ENCODE peak calls at places on chromosomes 7 and 10, in eight cellular contexts. P, G, Q, X, R, E, S and H are unnamed samples.

GRCh38 chr10:88249450-88249849 is 333.7 kb downstream of the RNLS start:
- DNase-seq in Q (no peak), X (no peak), G (no peak), R (no peak), E (no peak), S (no peak), P (no peak), H (no peak)

GRCh38 chr10:48442809-48443177 is 136.3 kb downstream of the MAPK8 start:
- DNase-seq in G (no peak), Q (no peak), X (no peak), R (peak), S (no peak), E (no peak), P (peak), H (no peak)

GRCh38 chr10:122176232-122176865 is 94.7 kb upstream of the BTBD16 start:
- DNase-seq in S (no peak), G (no peak), P (no peak), Q (no peak), R (peak), X (no peak), E (no peak), H (no peak)

GRCh38 chr7:92723978-92724377 is 112.4 kb downstream of the CDK6 start:
- DNase-seq in X (no peak), S (no peak), P (no peak), G (no peak), R (no peak), E (no peak), Q (no peak), H (no peak)

GRCh38 chr10:77560471-77560870 is 77.1 kb downstream of the KCNMA1 start:
- DNase-seq in G (no peak), Q (no peak), P (no peak), X (no peak), S (no peak), E (no peak), R (no peak), H (no peak)

GRCh38 chr10:86188326-86188725 is 178.3 kb downstream of the GRID1 start:
- DNase-seq in G (no peak), S (peak), X (no peak), E (no peak), R (no peak), Q (no peak), P (no peak), H (no peak)

GRCh38 chr10:492896-493295 is 196.6 kb downstream of the DIP2C start:
- DNase-seq in P (no peak), R (peak), Q (no peak), G (no peak), X (no peak), E (no peak), S (no peak), H (no peak)

GRCh38 chr7:142774826-142775225 is 4.1 kb downstream of the PRSS2 start:
- DNase-seq in P (no peak), X (no peak), Q (no peak), E (no peak), S (no peak), G (no peak), R (no peak), H (no peak)

GRCh38 chr7:2724453-2725177 is 36.6 kb downstream of the AMZ1 start:
- DNase-seq in P (no peak), R (peak), G (no peak), E (no peak), Q (no peak), X (no peak), S (peak), H (no peak)

GRCh38 chr10:60309891-60310290 is 79.8 kb downstream of the ANK3 start:
- DNase-seq in G (no peak), X (no peak), R (no peak), Q (no peak), E (no peak), P (no peak), S (no peak), H (no peak)

GRCh38 chr10:133439517-133440461 is 14.0 kb upstream of the SCART1 start:
- DNase-seq in R (peak), G (no peak), S (no peak), X (no peak), E (no peak), P (no peak), Q (no peak), H (no peak)

GRCh38 chr7:33716581-33717477 is 188.5 kb upstream of the BMPER start:
- DNase-seq in E (no peak), Q (no peak), S (no peak), P (no peak), X (peak), R (no peak), G (no peak), H (no peak)

GRCh38 chr7:4208586-4208985 is 473.5 kb upstream of the FOXK1 start:
- DNase-seq in X (no peak), P (no peak), R (peak), G (no peak), Q (no peak), E (no peak), S (no peak), H (no peak)

GRCh38 chr7:79709574-79710409 is 256.3 kb upstream of the MAGI2 start:
- DNase-seq in G (no peak), R (no peak), S (no peak), P (no peak), X (peak), E (peak), Q (no peak), H (no peak)

GRCh38 chr10:33334839-33335549 is 527 bp upstream of the NRP1 start:
- DNase-seq in Q (no peak), S (peak), X (peak), P (peak), E (peak), G (peak), R (peak), H (peak)

GRCh38 chr7:121563177-121563576 is 167.1 kb upstream of the FAM3C start:
- DNase-seq in P (no peak), R (no peak), G (no peak), Q (no peak), X (no peak), E (no peak), S (no peak), H (no peak)

GRCh38 chr10:123398180-123398591 is 244.0 kb downstream of the BUB3 start:
- DNase-seq in P (no peak), R (no peak), E (peak), S (no peak), G (peak), Q (peak), X (no peak), H (peak)

GRCh38 chr10:71948496-71949067 is 15.6 kb upstream of the CHST3 start:
- DNase-seq in G (no peak), P (no peak), R (no peak), X (no peak), S (no peak), Q (no peak), E (no peak), H (no peak)

DNA sequence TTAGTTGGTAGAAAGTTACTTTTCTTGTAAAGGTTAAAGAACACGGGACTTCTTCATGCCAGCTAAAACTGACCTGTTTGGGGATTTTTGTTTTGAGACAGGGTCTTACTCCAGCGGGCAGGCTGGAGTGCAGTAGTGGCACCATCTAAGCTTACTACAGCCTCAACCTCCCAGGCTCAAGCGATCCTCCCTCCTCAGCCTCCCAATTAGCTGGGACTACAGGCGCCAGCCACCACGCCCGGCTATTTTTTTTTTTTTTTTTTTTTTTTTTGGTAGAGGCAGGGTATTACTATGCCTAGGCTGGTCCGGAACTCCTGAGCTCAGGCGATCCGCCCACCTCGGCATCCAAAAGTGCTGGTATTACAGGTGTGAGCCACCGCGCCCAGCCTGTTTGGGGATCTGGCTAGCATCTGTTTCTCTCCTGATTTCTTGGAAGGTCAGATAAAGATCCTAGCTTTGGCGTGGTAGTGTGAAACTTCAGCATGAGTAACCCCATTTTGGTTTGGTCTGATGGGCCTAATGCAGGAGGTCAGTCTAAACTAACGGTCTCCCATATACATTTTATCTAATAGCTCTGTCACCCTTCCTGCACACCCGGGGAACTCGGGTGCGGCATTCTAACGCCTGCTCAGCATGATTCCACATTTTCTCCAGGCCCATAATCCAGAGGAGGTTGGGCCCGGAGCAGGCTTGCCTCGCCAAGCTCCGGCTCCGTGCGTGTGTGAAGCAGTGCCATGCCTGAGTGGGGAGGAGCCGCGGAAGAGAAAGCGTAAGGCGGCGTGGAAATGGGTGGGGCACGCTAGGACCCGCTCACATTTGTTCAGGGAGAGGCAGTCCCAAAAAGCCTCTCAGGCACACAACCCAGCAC is 1.0 kb upstream of the VDAC2 start:
- DNase-seq in S (peak), Q (peak), E (peak), R (peak), P (no peak), G (peak), X (no peak), H (peak)
- TF ChIP-seq POLR2A in S (no peak), Q (peak), E (peak), R (no peak), P (no peak), G (peak), X (no peak), H (no peak)

DNA sequence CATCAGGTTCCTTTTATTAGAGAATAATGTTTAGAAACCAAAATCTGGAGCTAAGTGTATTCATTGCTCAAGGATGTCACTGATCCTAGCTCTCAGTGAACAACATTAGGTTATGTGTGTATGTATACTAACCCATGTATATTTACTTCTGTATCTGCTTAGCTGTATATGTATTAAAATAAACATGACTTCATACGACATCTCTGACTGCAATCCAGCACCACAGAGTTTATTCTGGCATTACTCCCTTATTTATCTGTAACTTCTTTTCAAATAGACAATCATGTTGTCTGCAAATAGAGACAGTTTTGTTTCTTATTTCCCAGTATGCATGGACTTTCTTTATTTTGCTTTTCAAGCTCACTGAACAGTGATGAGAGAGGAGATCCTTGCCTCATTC is 441.0 kb upstream of the NFE2L3 start:
- DNase-seq in R (no peak), G (no peak), X (no peak), S (no peak), Q (no peak), P (no peak), E (no peak), H (no peak)
- TF ChIP-seq POLR2AphosphoS5 in R (no peak), G (no peak), X (no peak), S (no peak), Q (no peak), P (no peak), E (no peak), H (no peak)

GRCh38 chr10:79292026-79292425 is 55.2 kb upstream of the PPIF start:
- DNase-seq in G (no peak), S (no peak), P (no peak), X (no peak), E (no peak), R (no peak), Q (no peak), H (no peak)
- TF ChIP-seq POLR2A in G (no peak), S (no peak), P (no peak), X (no peak), E (no peak), R (no peak), Q (no peak), H (no peak)

GRCh38 chr7:73899731-73900142 is 38.8 kb downstream of the TMEM270 start:
- DNase-seq in S (peak), G (no peak), Q (no peak), X (no peak), P (no peak), E (peak), R (no peak), H (no peak)
- TF ChIP-seq POLR2AphosphoS5 in S (peak), G (no peak), Q (no peak), X (no peak), P (no peak), E (no peak), R (no peak), H (no peak)

DNA sequence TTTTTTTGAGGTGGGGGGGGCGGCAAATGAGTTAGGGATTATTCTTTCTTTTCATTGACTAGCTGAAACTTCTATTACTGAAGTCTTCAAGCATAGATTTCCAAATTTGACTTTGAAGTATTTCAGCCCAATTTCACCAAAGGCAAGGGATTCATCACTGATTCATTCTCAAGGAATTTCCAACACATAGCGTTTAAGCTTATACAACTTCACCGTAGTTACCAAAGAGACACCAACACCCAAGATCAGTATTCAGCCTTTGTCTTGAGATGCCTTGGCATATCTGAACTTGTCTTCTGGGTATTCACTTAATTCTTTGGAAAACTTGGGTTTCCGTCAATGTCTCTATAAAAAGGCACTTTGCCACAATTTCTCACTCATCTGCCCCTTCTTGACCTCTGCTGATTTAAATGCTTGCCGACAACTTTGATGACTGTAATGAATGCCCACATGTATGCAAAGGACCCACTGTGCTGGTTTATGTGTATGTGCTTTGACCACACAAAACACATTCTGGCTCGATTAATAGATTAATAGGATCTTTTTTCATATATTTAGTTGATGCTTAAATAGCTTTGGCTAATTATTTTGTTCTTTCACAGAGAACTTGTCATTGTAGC is 49.6 kb downstream of the TES start:
- DNase-seq in P (no peak), S (no peak), E (no peak), G (no peak), X (peak), Q (no peak), R (no peak), H (no peak)
- TF ChIP-seq POLR2A in P (no peak), S (no peak), E (no peak), G (no peak), X (no peak), Q (no peak), R (no peak), H (no peak)

DNA sequence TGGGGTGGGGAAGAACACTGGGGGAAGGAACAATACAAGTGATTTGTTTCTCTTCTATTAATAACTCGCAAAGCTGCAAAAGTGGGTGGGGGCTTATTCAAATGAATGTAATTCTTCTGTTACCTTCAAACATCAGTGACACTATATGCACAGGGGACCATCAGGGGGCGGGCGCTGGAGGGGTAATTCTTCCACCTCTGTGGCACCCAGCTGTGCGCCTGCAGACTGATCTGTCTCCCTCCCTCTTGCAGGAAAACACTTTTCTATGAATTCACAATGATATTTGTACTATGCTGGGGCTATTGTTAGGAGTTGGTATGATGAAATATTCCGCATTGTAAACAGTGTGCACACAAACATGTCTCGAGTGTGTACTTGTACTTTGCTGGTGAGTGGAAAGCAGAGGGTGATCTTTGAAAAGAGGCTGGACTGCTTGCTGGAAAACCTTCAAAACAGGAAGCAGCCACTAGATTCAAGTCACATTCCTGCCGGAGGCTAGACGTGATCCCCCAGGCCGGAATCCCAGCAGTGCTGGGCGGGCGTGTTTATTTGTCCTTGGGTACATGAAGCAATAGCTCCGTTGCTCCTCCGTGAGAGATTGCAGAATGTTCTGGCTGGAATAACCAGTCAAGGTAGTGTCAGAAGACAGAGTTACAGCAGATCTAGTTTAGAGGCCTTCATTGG is 15.8 kb upstream of the BNIP3 start:
- DNase-seq in Q (no peak), P (peak), S (peak), E (peak), R (peak), G (no peak), X (no peak), H (no peak)
- TF ChIP-seq POLR2AphosphoS5 in Q (no peak), P (no peak), S (peak), E (peak), R (peak), G (no peak), X (no peak), H (no peak)

GRCh38 chr7:22651036-22651435 is 76.0 kb upstream of the IL6 start:
- DNase-seq in Q (no peak), X (no peak), R (no peak), G (no peak), E (no peak), P (no peak), S (no peak), H (no peak)

GRCh38 chr7:22649686-22650085 is 77.3 kb upstream of the IL6 start:
- DNase-seq in X (no peak), R (no peak), S (no peak), G (no peak), E (no peak), P (no peak), Q (no peak), H (no peak)

GRCh38 chr7:22651534-22652243 is 75.3 kb upstream of the IL6 start:
- DNase-seq in R (no peak), X (no peak), G (no peak), Q (no peak), P (no peak), S (no peak), E (no peak), H (no peak)

GRCh38 chr7:22645418-22646181 is 81.4 kb upstream of the IL6 start:
- DNase-seq in G (no peak), P (no peak), X (no peak), S (no peak), R (no peak), E (no peak), Q (no peak), H (no peak)

GRCh38 chr7:22647451-22648257 is 79.3 kb upstream of the IL6 start:
- DNase-seq in Q (no peak), P (no peak), R (no peak), G (no peak), E (no peak), X (no peak), S (no peak), H (no peak)
- TF ChIP-seq POLR2A in Q (no peak), P (no peak), R (no peak), G (no peak), E (no peak), X (no peak), S (no peak), H (no peak)